ENCODE peak calls at places on chromosome 6, in seven cellular contexts. J, M, N, I, V, D and Z are unnamed samples.

GRCh38 chr6:24721461-24722215 is 2.7 kb upstream of the C6orf62 start:
- DNase-seq in V (peak; percentile 88), N (no peak), I (no peak), D (no peak), M (no peak), J (no peak), Z (peak; percentile 87)

GRCh38 chr6:144581807-144582537 is 296.8 kb downstream of the UTRN start:
- DNase-seq in V (peak; percentile 8), I (peak; percentile 57), M (no peak), N (peak; percentile 66), D (no peak), J (peak; percentile 57), Z (peak; percentile 50)

GRCh38 chr6:37029249-37029959 is 23.9 kb downstream of the FGD2 start:
- DNase-seq in V (peak; percentile 62), I (peak; percentile 76), N (peak; percentile 97), D (peak; percentile 85), J (peak; percentile 90), M (peak; percentile 49), Z (peak; percentile 93)

GRCh38 chr6:2999005-2999620 is 581 bp upstream of the NQO2 start:
- DNase-seq in D (no peak), I (no peak), M (no peak), V (no peak), J (no peak), N (no peak), Z (peak; percentile 79)

GRCh38 chr6:151291145-151292055 is 51.6 kb downstream of the AKAP12 start:
- DNase-seq in V (peak; percentile 34), N (no peak), J (peak; percentile 56), D (no peak), I (peak; percentile 68), M (peak; percentile 53), Z (peak; percentile 96)

GRCh38 chr6:166101819-166102419 is 65.7 kb downstream of the TBXT start:
- DNase-seq in V (no peak), D (no peak), N (no peak), I (no peak), M (no peak), J (no peak), Z (no peak)

GRCh38 chr6:114140416-114140815 is 169.5 kb upstream of the HDAC2 start:
- DNase-seq in N (no peak), J (no peak), V (no peak), M (no peak), D (no peak), I (no peak), Z (no peak)

GRCh38 chr6:82268301-82268846 is 20.8 kb upstream of the IBTK start:
- DNase-seq in J (no peak), D (no peak), I (no peak), M (no peak), V (no peak), N (no peak), Z (peak; percentile 23)

GRCh38 chr6:149129401-149130077 is 188.0 kb upstream of the TAB2 start:
- DNase-seq in J (no peak), M (no peak), V (no peak), I (no peak), D (no peak), N (peak; percentile 62), Z (peak; percentile 54)

GRCh38 chr6:169850746-169851145 is 99.3 kb downstream of the ERMARD start:
- DNase-seq in I (no peak), J (no peak), D (peak; percentile 46), N (no peak), M (no peak), V (no peak), Z (no peak)

GRCh38 chr6:30211306-30211705 is 1.9 kb downstream of the TRIM26 start:
- DNase-seq in J (no peak), V (no peak), M (no peak), N (no peak), I (no peak), D (no peak), Z (no peak)

GRCh38 chr6:139376604-139377218 is 2.3 kb upstream of the CITED2 start:
- DNase-seq in M (no peak), N (peak; percentile 41), I (no peak), J (no peak), D (no peak), V (peak; percentile 49), Z (peak; percentile 75)
- TF ChIP-seq CTCF in M (no peak), N (no peak), I (no peak), J (peak; percentile 37), D (peak; percentile 26), V (no peak), Z (peak; percentile 8)

DNA sequence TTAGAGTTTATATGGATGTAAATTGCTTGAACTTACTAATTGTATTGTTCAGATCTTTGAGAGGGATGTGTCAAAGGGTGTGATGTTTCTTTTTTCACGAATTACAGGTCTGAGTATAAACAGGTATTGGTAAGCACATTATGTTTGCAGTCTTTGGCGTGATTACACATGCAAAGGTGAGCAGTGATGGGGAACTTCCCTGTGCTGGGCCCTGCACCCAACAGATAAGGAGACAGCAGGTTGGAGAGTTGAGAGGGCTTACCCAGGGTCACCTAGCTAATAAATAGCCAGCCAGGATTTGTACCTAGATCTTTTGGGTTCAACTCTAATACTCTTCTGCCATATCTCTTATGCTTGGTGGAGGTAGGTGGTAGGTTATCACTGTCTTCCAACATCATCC is 46.5 kb downstream of the AFG1L start:
- DNase-seq in D (no peak), J (no peak), N (no peak), M (no peak), V (no peak), I (no peak), Z (no peak)
- H3K4me3 ChIP-seq in D (no peak overlapping the region), J (no peak overlapping the region), N (no peak overlapping the region), M (no peak overlapping the region), V (no peak overlapping the region), I (no peak overlapping the region), Z (no peak overlapping the region)

DNA sequence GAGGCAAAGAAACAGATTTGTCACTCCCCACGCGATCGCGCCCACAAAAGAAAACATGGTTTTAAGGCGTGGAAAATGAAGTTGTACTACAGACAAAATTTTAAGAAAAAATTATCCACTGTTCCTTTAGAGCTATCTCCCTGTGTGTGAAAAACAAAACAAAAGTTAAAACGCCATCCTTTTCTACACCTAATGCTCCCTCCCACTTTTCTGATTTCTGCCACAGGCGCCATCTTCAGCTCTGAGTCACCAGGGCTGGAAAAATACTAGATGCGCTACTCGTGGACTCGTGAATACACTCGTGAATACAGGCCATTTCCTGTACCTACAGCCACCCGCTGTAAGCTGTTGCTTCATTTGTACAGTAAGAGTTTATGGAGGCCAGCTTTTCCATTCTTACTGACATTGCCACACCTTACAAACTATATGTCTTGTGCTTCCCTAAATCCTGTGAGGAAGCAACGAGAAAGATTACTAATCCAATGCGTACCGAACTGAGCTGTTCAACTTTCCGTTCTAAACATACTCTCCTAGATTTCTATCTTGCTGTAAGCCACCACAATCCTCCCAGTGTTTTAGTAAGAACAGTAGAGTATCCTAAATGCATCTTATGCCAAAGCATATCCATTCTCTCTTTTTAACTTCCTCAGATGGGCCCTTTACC is 770 bp upstream of the AHI1 start:
- DNase-seq in I (peak; percentile 72), J (peak; percentile 64), D (peak; percentile 68), N (peak; percentile 89), V (peak; percentile 72), M (peak; percentile 76), Z (peak; percentile 94)
- TF ChIP-seq CTCF in I (no peak), J (no peak), D (no peak), N (peak; percentile 10), V (no peak), M (no peak), Z (no peak)

GRCh38 chr6:32147401-32148132 is 4.2 kb downstream of the PRRT1 start:
- DNase-seq in M (no peak), D (no peak), N (no peak), J (no peak), V (no peak), I (no peak), Z (no peak)
- H3K4me3 ChIP-seq in M (no peak overlapping the region), D (no peak overlapping the region), N (no peak overlapping the region), J (no peak overlapping the region), V (no peak overlapping the region), I (no peak overlapping the region), Z (no peak overlapping the region)

DNA sequence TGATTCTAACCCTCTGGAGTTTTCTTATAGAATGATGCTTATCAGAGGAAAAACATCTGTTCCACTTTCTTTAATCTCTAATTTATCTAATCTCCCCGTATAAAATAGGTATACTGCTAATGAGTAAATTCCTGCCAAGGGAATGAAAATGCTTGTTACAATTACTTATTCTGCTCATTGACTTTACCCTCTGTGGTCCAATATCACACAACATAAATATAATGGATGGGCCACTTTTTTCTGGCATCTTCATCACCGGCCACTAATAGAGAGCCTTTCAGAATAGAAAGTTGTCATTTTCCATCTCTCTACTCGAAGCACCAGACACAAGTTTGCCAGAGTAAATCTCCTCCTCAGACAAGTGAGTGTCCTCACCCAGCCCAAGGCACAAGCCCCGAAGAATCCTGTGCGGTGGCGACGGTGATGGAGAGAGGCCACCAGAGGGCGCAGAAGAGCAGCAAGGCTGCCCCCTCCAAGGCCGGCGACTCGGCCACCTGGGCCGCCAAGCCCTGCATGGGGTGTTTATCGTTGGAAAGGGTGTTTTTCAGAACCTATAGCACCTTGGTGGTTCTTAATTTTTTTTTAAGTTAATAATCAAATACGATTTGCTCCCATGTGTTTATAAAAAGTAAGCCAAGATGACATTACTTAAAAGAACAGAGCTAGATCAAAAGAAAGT is 212.9 kb upstream of the ARID1B start:
- DNase-seq in I (peak; percentile 77), D (peak; percentile 90), V (peak; percentile 77), N (peak; percentile 84), M (peak; percentile 18), J (peak; percentile 93), Z (peak; percentile 71)
- TF ChIP-seq CTCF in I (peak; percentile 94), D (peak; percentile 97), V (peak; percentile 96), N (peak; percentile 97), M (peak; percentile 97), J (peak; percentile 97), Z (peak; percentile 96)

GRCh38 chr6:100446922-100447899 is 17.5 kb downstream of the SIM1 start:
- DNase-seq in I (no peak), M (no peak), V (no peak), D (no peak), J (peak; percentile 64), N (no peak), Z (no peak)
- H3K4me3 ChIP-seq in I (no peak overlapping the region), M (no peak overlapping the region), V (peak overlapping the region; percentile 20), D (no peak overlapping the region), J (peak overlapping the region; percentile 72), N (no peak overlapping the region), Z (no peak overlapping the region)

GRCh38 chr6:106510090-106510970 is 119.0 kb downstream of the RTN4IP1 start:
- DNase-seq in N (no peak), D (peak; percentile 92), V (peak; percentile 28), I (no peak), M (peak; percentile 31), J (peak; percentile 82), Z (peak; percentile 47)
- TF ChIP-seq CTCF in N (no peak), D (no peak), V (no peak), I (no peak), M (peak; percentile 20), J (peak; percentile 54), Z (no peak)

GRCh38 chr6:125486881-125487280 is 185.1 kb upstream of the HDDC2 start:
- DNase-seq in M (no peak), I (no peak), N (no peak), D (no peak), V (no peak), J (no peak), Z (peak; percentile 46)
- H3K4me3 ChIP-seq in M (no peak overlapping the region), I (no peak overlapping the region), N (no peak overlapping the region), D (no peak overlapping the region), V (no peak overlapping the region), J (no peak overlapping the region), Z (no peak overlapping the region)